ENCODE peak calls at places on chromosomes 1 and 21, in eight cellular contexts. One of them, this sample, is unnamed. For H3K36me3, the result is how much of the 10 kb centered on the place peaks cover.

GRCh38 chr1:149848340-149848771 is 51.0 kb upstream of the BOLA1 start:
- DNase-seq in ovary: no peak
- DNase-seq in psoas muscle: no peak
- DNase-seq in body of pancreas: no peak
- DNase-seq in breast epithelium: no peak
- DNase-seq in cardiac muscle cell: no peak
- DNase-seq in fibroblast of lung: no peak
- DNase-seq in tibial artery: no peak
- DNase-seq in this sample: peak

GRCh38 chr1:150692720-150693119 is 4.2 kb downstream of the GOLPH3L start:
- DNase-seq in cardiac muscle cell: no peak
- DNase-seq in fibroblast of lung: no peak
- DNase-seq in psoas muscle: no peak
- DNase-seq in ovary: no peak
- DNase-seq in body of pancreas: no peak
- DNase-seq in breast epithelium: no peak
- DNase-seq in tibial artery: no peak
- DNase-seq in this sample: no peak

GRCh38 chr1:209590405-209590804 is 6.9 kb downstream of the CAMK1G start:
- DNase-seq in fibroblast of lung: peak
- DNase-seq in ovary: no peak
- DNase-seq in breast epithelium: no peak
- DNase-seq in tibial artery: no peak
- DNase-seq in body of pancreas: no peak
- DNase-seq in psoas muscle: no peak
- DNase-seq in cardiac muscle cell: peak
- DNase-seq in this sample: no peak

GRCh38 chr1:182484531-182485257 is 34.7 kb downstream of the RGSL1 start:
- DNase-seq in tibial artery: no peak
- DNase-seq in psoas muscle: no peak
- DNase-seq in breast epithelium: no peak
- DNase-seq in body of pancreas: no peak
- DNase-seq in ovary: no peak
- DNase-seq in cardiac muscle cell: no peak
- DNase-seq in fibroblast of lung: no peak
- DNase-seq in this sample: no peak

GRCh38 chr1:208090776-208091291 is 153.3 kb downstream of the PLXNA2 start:
- DNase-seq in ovary: no peak
- DNase-seq in psoas muscle: no peak
- DNase-seq in fibroblast of lung: no peak
- DNase-seq in cardiac muscle cell: no peak
- DNase-seq in body of pancreas: no peak
- DNase-seq in tibial artery: no peak
- DNase-seq in breast epithelium: no peak
- DNase-seq in this sample: no peak

GRCh38 chr1:92747735-92748134 is 37.2 kb downstream of the EVI5 start:
- DNase-seq in tibial artery: no peak
- DNase-seq in breast epithelium: no peak
- DNase-seq in ovary: no peak
- DNase-seq in fibroblast of lung: peak
- DNase-seq in body of pancreas: no peak
- DNase-seq in cardiac muscle cell: peak
- DNase-seq in psoas muscle: no peak
- DNase-seq in this sample: no peak

GRCh38 chr21:42850866-42851391 is 28.4 kb downstream of the WDR4 start:
- DNase-seq in cardiac muscle cell: no peak
- DNase-seq in breast epithelium: no peak
- DNase-seq in psoas muscle: no peak
- DNase-seq in body of pancreas: no peak
- DNase-seq in tibial artery: no peak
- DNase-seq in fibroblast of lung: no peak
- DNase-seq in ovary: no peak
- DNase-seq in this sample: no peak

GRCh38 chr21:41832230-41833137 is 46.7 kb downstream of the PRDM15 start:
- DNase-seq in psoas muscle: no peak
- DNase-seq in tibial artery: no peak
- DNase-seq in breast epithelium: no peak
- DNase-seq in cardiac muscle cell: no peak
- DNase-seq in body of pancreas: no peak
- DNase-seq in fibroblast of lung: no peak
- DNase-seq in ovary: no peak
- DNase-seq in this sample: no peak

GRCh38 chr1:211703812-211704566 is 28.6 kb upstream of the NEK2 start:
- DNase-seq in psoas muscle: no peak
- DNase-seq in body of pancreas: peak
- DNase-seq in cardiac muscle cell: no peak
- DNase-seq in ovary: no peak
- DNase-seq in tibial artery: no peak
- DNase-seq in breast epithelium: no peak
- DNase-seq in fibroblast of lung: no peak
- DNase-seq in this sample: no peak

GRCh38 chr1:175963740-175964139 is 220.3 kb upstream of the TNR start:
- DNase-seq in cardiac muscle cell: no peak
- DNase-seq in ovary: no peak
- DNase-seq in fibroblast of lung: no peak
- DNase-seq in body of pancreas: no peak
- DNase-seq in psoas muscle: no peak
- DNase-seq in tibial artery: no peak
- DNase-seq in breast epithelium: no peak
- DNase-seq in this sample: no peak

GRCh38 chr1:103960710-103961109 is 211.0 kb downstream of the AMY1C start:
- DNase-seq in tibial artery: no peak
- DNase-seq in ovary: no peak
- DNase-seq in body of pancreas: no peak
- DNase-seq in fibroblast of lung: no peak
- DNase-seq in psoas muscle: no peak
- DNase-seq in breast epithelium: no peak
- DNase-seq in cardiac muscle cell: no peak
- DNase-seq in this sample: no peak

GRCh38 chr1:111768625-111769024 is 12.9 kb downstream of the DDX20 start:
- DNase-seq in cardiac muscle cell: no peak
- DNase-seq in body of pancreas: no peak
- DNase-seq in fibroblast of lung: no peak
- DNase-seq in psoas muscle: no peak
- DNase-seq in tibial artery: no peak
- DNase-seq in breast epithelium: no peak
- DNase-seq in ovary: no peak
- DNase-seq in this sample: no peak

GRCh38 chr1:234927312-234927967 is 201.2 kb downstream of the TOMM20 start:
- DNase-seq in fibroblast of lung: no peak
- DNase-seq in body of pancreas: peak
- DNase-seq in ovary: no peak
- DNase-seq in psoas muscle: no peak
- DNase-seq in cardiac muscle cell: no peak
- DNase-seq in breast epithelium: no peak
- DNase-seq in tibial artery: peak
- DNase-seq in this sample: peak

GRCh38 chr1:187928288-187928687 is 1099.5 kb downstream of the PLA2G4A start:
- DNase-seq in body of pancreas: no peak
- DNase-seq in ovary: no peak
- DNase-seq in psoas muscle: no peak
- DNase-seq in cardiac muscle cell: peak
- DNase-seq in breast epithelium: no peak
- DNase-seq in fibroblast of lung: peak
- DNase-seq in tibial artery: no peak
- DNase-seq in this sample: no peak

GRCh38 chr1:69858534-69858933 is 290.8 kb downstream of the LRRC7 start:
- DNase-seq in ovary: no peak
- DNase-seq in psoas muscle: no peak
- DNase-seq in cardiac muscle cell: peak
- DNase-seq in breast epithelium: no peak
- DNase-seq in fibroblast of lung: no peak
- DNase-seq in body of pancreas: no peak
- DNase-seq in tibial artery: no peak
- DNase-seq in this sample: no peak

DNA sequence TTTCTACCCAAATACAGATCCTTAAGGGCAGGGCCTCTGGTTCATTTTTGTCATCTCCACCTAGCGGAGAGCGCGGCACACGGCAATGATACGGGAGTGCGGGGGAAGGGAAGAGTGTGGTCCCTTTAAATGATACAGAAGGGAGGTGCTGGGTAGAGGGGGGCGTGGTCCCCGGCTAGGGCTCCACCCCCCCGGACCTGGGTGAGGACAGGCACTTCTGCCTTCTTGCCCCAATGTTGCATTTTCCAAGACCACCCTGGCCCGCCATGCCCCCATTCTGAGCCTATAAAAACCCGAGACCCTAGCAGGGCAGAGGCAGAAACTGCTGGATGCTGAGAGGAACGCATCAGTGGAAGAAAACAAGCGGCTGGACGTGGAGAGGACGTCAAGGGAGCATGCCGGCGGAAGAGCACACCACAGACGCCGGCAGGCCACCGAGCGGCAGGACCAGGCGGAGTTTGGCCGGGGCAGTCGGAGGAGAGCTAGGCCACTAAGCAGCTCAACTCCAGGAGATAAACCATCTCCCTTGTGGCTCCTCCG is 30.0 kb downstream of the LRRC3 start:
- DNase-seq in fibroblast of lung: no peak
- DNase-seq in body of pancreas: no peak
- DNase-seq in tibial artery: no peak
- DNase-seq in psoas muscle: no peak
- DNase-seq in breast epithelium: no peak
- DNase-seq in cardiac muscle cell: no peak
- DNase-seq in ovary: no peak
- DNase-seq in this sample: peak
- TF ChIP-seq CTCF in fibroblast of lung: no peak
- TF ChIP-seq CTCF in body of pancreas: no peak
- TF ChIP-seq CTCF in tibial artery: no peak
- TF ChIP-seq CTCF in psoas muscle: no peak
- TF ChIP-seq CTCF in breast epithelium: no peak
- TF ChIP-seq CTCF in cardiac muscle cell: no peak
- TF ChIP-seq CTCF in ovary: no peak
- TF ChIP-seq CTCF in this sample: no peak

DNA sequence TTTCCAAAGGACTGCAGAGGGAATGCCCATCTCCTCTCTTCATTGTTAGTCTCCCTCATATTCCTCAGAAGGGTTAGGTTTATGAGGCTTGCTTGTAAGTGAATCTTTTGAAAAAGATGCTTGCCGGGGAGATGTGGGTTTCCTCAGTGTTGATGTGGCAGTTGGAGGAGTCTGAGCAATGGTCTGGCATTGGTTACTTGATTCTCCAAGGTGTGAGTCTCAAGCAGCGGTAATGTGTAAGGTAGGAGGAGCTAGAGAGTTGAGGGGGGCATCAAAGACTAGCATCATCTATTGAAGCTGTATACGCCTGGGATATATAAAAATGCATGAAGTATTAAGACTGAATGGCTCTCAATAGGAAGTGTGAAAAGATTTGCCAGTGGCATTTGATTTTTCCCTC is 21.5 kb downstream of the KHDRBS1 start:
- DNase-seq in breast epithelium: no peak
- DNase-seq in body of pancreas: no peak
- DNase-seq in ovary: no peak
- DNase-seq in fibroblast of lung: no peak
- DNase-seq in tibial artery: no peak
- DNase-seq in psoas muscle: no peak
- DNase-seq in cardiac muscle cell: no peak
- DNase-seq in this sample: no peak
- H3K36me3 ChIP-seq in breast epithelium: under half
- H3K36me3 ChIP-seq in body of pancreas: under half
- H3K36me3 ChIP-seq in ovary: under half
- H3K36me3 ChIP-seq in fibroblast of lung: under half
- H3K36me3 ChIP-seq in tibial artery: under half
- H3K36me3 ChIP-seq in psoas muscle: under half
- H3K36me3 ChIP-seq in cardiac muscle cell: half or more
- H3K36me3 ChIP-seq in this sample: under half

GRCh38 chr1:51749151-51749550 is 129.4 kb downstream of the NRDC start:
- DNase-seq in cardiac muscle cell: no peak
- DNase-seq in tibial artery: no peak
- DNase-seq in fibroblast of lung: no peak
- DNase-seq in body of pancreas: no peak
- DNase-seq in ovary: no peak
- DNase-seq in psoas muscle: no peak
- DNase-seq in breast epithelium: no peak
- DNase-seq in this sample: no peak

GRCh38 chr1:51745304-51745570 is 128.3 kb downstream of the OSBPL9 start:
- DNase-seq in fibroblast of lung: no peak
- DNase-seq in breast epithelium: no peak
- DNase-seq in tibial artery: no peak
- DNase-seq in psoas muscle: no peak
- DNase-seq in body of pancreas: no peak
- DNase-seq in cardiac muscle cell: no peak
- DNase-seq in ovary: no peak
- DNase-seq in this sample: no peak

GRCh38 chr1:51741121-51741681 is 124.3 kb downstream of the OSBPL9 start:
- DNase-seq in psoas muscle: no peak
- DNase-seq in tibial artery: no peak
- DNase-seq in cardiac muscle cell: no peak
- DNase-seq in breast epithelium: no peak
- DNase-seq in ovary: no peak
- DNase-seq in body of pancreas: no peak
- DNase-seq in fibroblast of lung: no peak
- DNase-seq in this sample: no peak

GRCh38 chr1:51740652-51741051 is 123.8 kb downstream of the OSBPL9 start:
- DNase-seq in ovary: no peak
- DNase-seq in fibroblast of lung: no peak
- DNase-seq in body of pancreas: no peak
- DNase-seq in breast epithelium: no peak
- DNase-seq in cardiac muscle cell: no peak
- DNase-seq in psoas muscle: no peak
- DNase-seq in tibial artery: no peak
- DNase-seq in this sample: no peak

GRCh38 chr1:51744506-51745303 is 127.8 kb downstream of the OSBPL9 start:
- DNase-seq in tibial artery: no peak
- DNase-seq in fibroblast of lung: no peak
- DNase-seq in cardiac muscle cell: no peak
- DNase-seq in breast epithelium: no peak
- DNase-seq in body of pancreas: no peak
- DNase-seq in psoas muscle: no peak
- DNase-seq in ovary: no peak
- DNase-seq in this sample: no peak
- H3K4me3 ChIP-seq in tibial artery: no peak
- H3K4me3 ChIP-seq in fibroblast of lung: no peak
- H3K4me3 ChIP-seq in cardiac muscle cell: no peak
- H3K4me3 ChIP-seq in breast epithelium: no peak
- H3K4me3 ChIP-seq in body of pancreas: no peak
- H3K4me3 ChIP-seq in psoas muscle: no peak
- H3K4me3 ChIP-seq in ovary: no peak
- H3K4me3 ChIP-seq in this sample: no peak

DNA sequence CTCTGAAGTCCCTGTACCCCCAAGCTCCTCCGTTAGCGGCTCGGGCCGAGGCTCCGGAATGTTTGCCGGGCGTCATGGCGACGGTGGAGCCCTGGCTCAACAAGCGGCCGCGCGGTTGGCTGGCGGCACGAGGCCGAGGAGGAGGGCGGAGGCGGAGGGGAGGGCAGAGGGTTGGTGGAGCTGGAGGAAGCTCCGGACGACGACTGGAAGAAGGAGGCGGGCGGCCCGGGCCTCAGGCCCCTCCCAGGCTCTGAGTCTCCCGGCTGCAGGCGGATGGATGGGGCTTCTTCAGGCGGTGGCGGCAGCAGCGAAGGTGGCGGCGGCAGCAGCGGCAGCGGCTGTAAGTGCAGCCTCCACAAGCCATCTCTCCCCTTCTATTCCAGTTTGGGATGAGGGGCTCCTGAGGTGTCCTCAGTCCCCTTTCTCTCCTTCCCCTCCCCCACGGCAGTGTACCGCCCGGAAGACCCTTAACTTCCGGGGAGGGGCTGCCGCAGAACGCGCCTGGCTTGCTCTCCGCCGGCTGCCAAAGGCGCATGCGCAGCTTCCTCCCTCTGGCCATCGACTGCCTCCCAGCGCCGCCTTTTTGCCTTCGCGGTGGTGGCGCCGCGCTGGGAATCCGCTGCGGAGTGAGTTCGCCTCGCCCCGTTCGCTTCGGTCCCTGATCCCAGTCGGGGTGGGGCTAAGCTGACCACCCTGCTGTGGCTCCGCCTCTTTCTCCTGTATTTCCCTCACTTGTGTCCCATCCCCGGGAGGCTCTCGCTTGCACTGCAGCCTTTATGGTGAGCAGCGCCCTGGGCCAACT is at the start of the genes DNAI4 and MIER1:
- DNase-seq in tibial artery: peak
- DNase-seq in ovary: peak
- DNase-seq in psoas muscle: peak
- DNase-seq in body of pancreas: peak
- DNase-seq in fibroblast of lung: peak
- DNase-seq in cardiac muscle cell: peak
- DNase-seq in breast epithelium: peak
- DNase-seq in this sample: peak
- TF ChIP-seq CTCF in tibial artery: peak
- TF ChIP-seq CTCF in ovary: peak
- TF ChIP-seq CTCF in psoas muscle: peak
- TF ChIP-seq CTCF in body of pancreas: no peak
- TF ChIP-seq CTCF in fibroblast of lung: no peak
- TF ChIP-seq CTCF in cardiac muscle cell: peak
- TF ChIP-seq CTCF in breast epithelium: peak
- TF ChIP-seq CTCF in this sample: no peak

This sample was measured in colonic mucosa.